ENCODE peak calls at places on chromosomes 6 and 20, in ten cellular contexts. One of them, this sample, is unnamed.

GRCh38 chr6:123716506-123716905 is 79.8 kb upstream of the TRDN start:
- DNase-seq in uterus: no peak
- DNase-seq in lower leg skin: no peak
- DNase-seq in Peyer's patch: no peak
- DNase-seq in A549: peak; percentile 1
- DNase-seq in ovary: no peak
- DNase-seq in HepG2: no peak
- DNase-seq in adrenal gland: no peak
- DNase-seq in right lobe of liver: no peak
- DNase-seq in erythroblast: no peak
- DNase-seq in this sample: no peak

GRCh38 chr6:128599036-128599435 is 78.6 kb upstream of the PTPRK start:
- DNase-seq in Peyer's patch: no peak
- DNase-seq in erythroblast: no peak
- DNase-seq in uterus: no peak
- DNase-seq in ovary: no peak
- DNase-seq in lower leg skin: no peak
- DNase-seq in HepG2: no peak
- DNase-seq in A549: no peak
- DNase-seq in right lobe of liver: no peak
- DNase-seq in adrenal gland: no peak
- DNase-seq in this sample: no peak

GRCh38 chr6:150641398-150642139 is 41.9 kb downstream of the PLEKHG1 start:
- DNase-seq in erythroblast: no peak
- DNase-seq in ovary: no peak
- DNase-seq in lower leg skin: no peak
- DNase-seq in adrenal gland: no peak
- DNase-seq in A549: no peak
- DNase-seq in right lobe of liver: no peak
- DNase-seq in uterus: no peak
- DNase-seq in HepG2: no peak
- DNase-seq in Peyer's patch: no peak
- DNase-seq in this sample: no peak

GRCh38 chr20:24148372-24148771 is 159.8 kb upstream of the GGTLC1 start:
- DNase-seq in lower leg skin: peak; percentile 71
- DNase-seq in ovary: no peak
- DNase-seq in adrenal gland: no peak
- DNase-seq in erythroblast: no peak
- DNase-seq in A549: no peak
- DNase-seq in HepG2: no peak
- DNase-seq in Peyer's patch: peak; percentile 20
- DNase-seq in uterus: no peak
- DNase-seq in right lobe of liver: no peak
- DNase-seq in this sample: no peak

GRCh38 chr20:37202267-37202943 is 23.1 kb upstream of the MROH8 start:
- DNase-seq in adrenal gland: peak; percentile 49
- DNase-seq in A549: peak; percentile 72
- DNase-seq in uterus: peak; percentile 59
- DNase-seq in ovary: no peak
- DNase-seq in HepG2: peak; percentile 81
- DNase-seq in right lobe of liver: no peak
- DNase-seq in erythroblast: peak; percentile 69
- DNase-seq in lower leg skin: peak; percentile 89
- DNase-seq in Peyer's patch: no peak
- DNase-seq in this sample: peak; percentile 35

GRCh38 chr6:105993769-105994521 is 92.2 kb upstream of the PRDM1 start:
- DNase-seq in erythroblast: peak; percentile 69
- DNase-seq in A549: no peak
- DNase-seq in adrenal gland: no peak
- DNase-seq in uterus: peak; percentile 21
- DNase-seq in Peyer's patch: peak; percentile 48
- DNase-seq in right lobe of liver: peak; percentile 51
- DNase-seq in HepG2: no peak
- DNase-seq in lower leg skin: peak; percentile 87
- DNase-seq in ovary: peak; percentile 50
- DNase-seq in this sample: no peak

GRCh38 chr6:124002377-124003081 is 198.9 kb downstream of the NKAIN2 start:
- DNase-seq in adrenal gland: no peak
- DNase-seq in erythroblast: no peak
- DNase-seq in lower leg skin: no peak
- DNase-seq in right lobe of liver: no peak
- DNase-seq in ovary: no peak
- DNase-seq in Peyer's patch: no peak
- DNase-seq in uterus: no peak
- DNase-seq in HepG2: no peak
- DNase-seq in A549: no peak
- DNase-seq in this sample: no peak

GRCh38 chr6:30317913-30318589 is 8.7 kb upstream of the TRIM39 start:
- DNase-seq in HepG2: no peak
- DNase-seq in uterus: no peak
- DNase-seq in erythroblast: no peak
- DNase-seq in Peyer's patch: no peak
- DNase-seq in lower leg skin: no peak
- DNase-seq in A549: no peak
- DNase-seq in ovary: no peak
- DNase-seq in adrenal gland: no peak
- DNase-seq in right lobe of liver: no peak
- DNase-seq in this sample: no peak

GRCh38 chr6:36547646-36548400 is 544 bp upstream of the STK38 start:
- DNase-seq in erythroblast: no peak
- DNase-seq in right lobe of liver: no peak
- DNase-seq in adrenal gland: no peak
- DNase-seq in Peyer's patch: no peak
- DNase-seq in HepG2: no peak
- DNase-seq in ovary: no peak
- DNase-seq in uterus: no peak
- DNase-seq in lower leg skin: no peak
- DNase-seq in A549: no peak
- DNase-seq in this sample: no peak

GRCh38 chr6:24646771-24647170 is 780 bp upstream of the KIAA0319 start:
- DNase-seq in lower leg skin: no peak
- DNase-seq in erythroblast: peak; percentile 24
- DNase-seq in Peyer's patch: no peak
- DNase-seq in A549: peak; percentile 39
- DNase-seq in HepG2: no peak
- DNase-seq in adrenal gland: no peak
- DNase-seq in uterus: no peak
- DNase-seq in right lobe of liver: no peak
- DNase-seq in ovary: no peak
- DNase-seq in this sample: no peak

GRCh38 chr20:10603378-10603777 is 70.4 kb downstream of the JAG1 start:
- DNase-seq in HepG2: no peak
- DNase-seq in right lobe of liver: no peak
- DNase-seq in lower leg skin: no peak
- DNase-seq in ovary: no peak
- DNase-seq in adrenal gland: no peak
- DNase-seq in erythroblast: no peak
- DNase-seq in uterus: no peak
- DNase-seq in A549: no peak
- DNase-seq in Peyer's patch: no peak
- DNase-seq in this sample: no peak

GRCh38 chr6:104484191-104484590 is 375.5 kb downstream of the HACE1 start:
- DNase-seq in A549: no peak
- DNase-seq in Peyer's patch: no peak
- DNase-seq in right lobe of liver: no peak
- DNase-seq in lower leg skin: no peak
- DNase-seq in erythroblast: no peak
- DNase-seq in uterus: no peak
- DNase-seq in adrenal gland: no peak
- DNase-seq in HepG2: no peak
- DNase-seq in ovary: no peak
- DNase-seq in this sample: no peak

GRCh38 chr6:21135484-21136005 is 458.0 kb upstream of the SOX4 start:
- DNase-seq in lower leg skin: no peak
- DNase-seq in ovary: no peak
- DNase-seq in HepG2: no peak
- DNase-seq in uterus: no peak
- DNase-seq in Peyer's patch: no peak
- DNase-seq in right lobe of liver: no peak
- DNase-seq in A549: no peak
- DNase-seq in adrenal gland: no peak
- DNase-seq in erythroblast: no peak
- DNase-seq in this sample: no peak

GRCh38 chr20:56925696-56926101 is 296.6 kb downstream of the TFAP2C start:
- DNase-seq in adrenal gland: no peak
- DNase-seq in Peyer's patch: no peak
- DNase-seq in right lobe of liver: no peak
- DNase-seq in erythroblast: no peak
- DNase-seq in HepG2: no peak
- DNase-seq in lower leg skin: no peak
- DNase-seq in A549: no peak
- DNase-seq in ovary: no peak
- DNase-seq in uterus: no peak
- DNase-seq in this sample: no peak

GRCh38 chr6:170344631-170345576 is 38.3 kb downstream of the FAM120B start:
- DNase-seq in A549: peak; percentile 73
- DNase-seq in Peyer's patch: no peak
- DNase-seq in right lobe of liver: no peak
- DNase-seq in uterus: no peak
- DNase-seq in ovary: no peak
- DNase-seq in adrenal gland: peak; percentile 67
- DNase-seq in lower leg skin: no peak
- DNase-seq in erythroblast: no peak
- DNase-seq in HepG2: peak; percentile 55
- DNase-seq in this sample: peak; percentile 54

DNA sequence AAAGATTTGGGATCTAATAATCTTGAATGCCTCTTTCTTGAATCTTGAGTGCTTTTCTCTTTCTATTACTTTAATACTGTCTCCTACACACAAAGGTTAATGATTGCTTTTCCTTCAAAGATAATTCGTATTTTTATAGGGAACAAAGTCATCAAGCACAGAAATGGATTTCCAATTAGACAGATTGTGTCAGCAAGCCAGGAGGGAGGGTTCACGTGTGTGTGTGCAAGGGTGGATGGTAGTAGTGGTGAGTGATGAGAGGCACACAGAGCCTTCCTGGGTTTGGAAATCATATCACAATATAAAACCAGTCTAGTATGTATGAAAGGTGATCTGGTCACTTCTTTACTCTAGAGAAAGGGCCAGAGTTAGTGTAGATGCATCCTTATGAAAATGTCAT is 51.2 kb upstream of the NEDD9 start:
- DNase-seq in A549: no peak
- DNase-seq in right lobe of liver: no peak
- DNase-seq in erythroblast: no peak
- DNase-seq in ovary: no peak
- DNase-seq in HepG2: no peak
- DNase-seq in adrenal gland: no peak
- DNase-seq in Peyer's patch: no peak
- DNase-seq in uterus: no peak
- DNase-seq in lower leg skin: no peak
- DNase-seq in this sample: no peak
- TF ChIP-seq POLR2A in A549: no peak
- TF ChIP-seq POLR2A in right lobe of liver: no peak
- TF ChIP-seq POLR2A in erythroblast: no peak
- TF ChIP-seq POLR2A in ovary: no peak
- TF ChIP-seq POLR2A in HepG2: no peak
- TF ChIP-seq POLR2A in adrenal gland: no peak
- TF ChIP-seq POLR2A in Peyer's patch: no peak
- TF ChIP-seq POLR2A in uterus: no peak
- TF ChIP-seq POLR2A in lower leg skin: no peak
- TF ChIP-seq POLR2A in this sample: no peak

GRCh38 chr20:63627129-63627699 is 313 bp upstream of the GMEB2 start:
- DNase-seq in HepG2: peak; percentile 93
- DNase-seq in Peyer's patch: peak; percentile 93
- DNase-seq in A549: peak; percentile 97
- DNase-seq in lower leg skin: peak; percentile 99
- DNase-seq in uterus: peak; percentile 95
- DNase-seq in ovary: peak; percentile 97
- DNase-seq in right lobe of liver: peak; percentile 95
- DNase-seq in erythroblast: peak; percentile 98
- DNase-seq in adrenal gland: peak; percentile 94
- DNase-seq in this sample: peak; percentile 87

GRCh38 chr20:63627700-63628245 is 872 bp upstream of the GMEB2 start:
- DNase-seq in ovary: peak; percentile 63
- DNase-seq in uterus: no peak
- DNase-seq in adrenal gland: peak; percentile 28
- DNase-seq in Peyer's patch: no peak
- DNase-seq in A549: no peak
- DNase-seq in right lobe of liver: no peak
- DNase-seq in HepG2: no peak
- DNase-seq in erythroblast: no peak
- DNase-seq in lower leg skin: no peak
- DNase-seq in this sample: no peak

GRCh38 chr20:63625771-63626423 is 1.0 kb downstream of the GMEB2 start:
- DNase-seq in right lobe of liver: no peak
- DNase-seq in ovary: peak; percentile 65
- DNase-seq in uterus: peak; percentile 36
- DNase-seq in lower leg skin: no peak
- DNase-seq in HepG2: peak; percentile 57
- DNase-seq in erythroblast: peak; percentile 62
- DNase-seq in A549: peak; percentile 24
- DNase-seq in adrenal gland: peak; percentile 47
- DNase-seq in Peyer's patch: no peak
- DNase-seq in this sample: no peak

GRCh38 chr20:63628246-63628975 is 1.5 kb upstream of the GMEB2 start:
- DNase-seq in ovary: peak; percentile 82
- DNase-seq in HepG2: peak; percentile 88
- DNase-seq in erythroblast: peak; percentile 84
- DNase-seq in lower leg skin: no peak
- DNase-seq in right lobe of liver: peak; percentile 72
- DNase-seq in Peyer's patch: peak; percentile 48
- DNase-seq in adrenal gland: peak; percentile 66
- DNase-seq in uterus: peak; percentile 71
- DNase-seq in A549: peak; percentile 92
- DNase-seq in this sample: peak; percentile 75

GRCh38 chr20:63626424-63627128 is at the start of gene GMEB2:
- DNase-seq in erythroblast: peak; percentile 93
- DNase-seq in Peyer's patch: peak; percentile 61
- DNase-seq in A549: no peak
- DNase-seq in HepG2: peak; percentile 69
- DNase-seq in ovary: peak; percentile 86
- DNase-seq in right lobe of liver: peak; percentile 81
- DNase-seq in lower leg skin: peak; percentile 94
- DNase-seq in uterus: peak; percentile 78
- DNase-seq in adrenal gland: peak; percentile 70
- DNase-seq in this sample: peak; percentile 21
- TF ChIP-seq POLR2A in erythroblast: no peak
- TF ChIP-seq POLR2A in Peyer's patch: peak; percentile 34
- TF ChIP-seq POLR2A in A549: peak; percentile 69
- TF ChIP-seq POLR2A in HepG2: peak; percentile 44
- TF ChIP-seq POLR2A in ovary: peak; percentile 46
- TF ChIP-seq POLR2A in right lobe of liver: no peak
- TF ChIP-seq POLR2A in lower leg skin: no peak
- TF ChIP-seq POLR2A in uterus: peak; percentile 75
- TF ChIP-seq POLR2A in adrenal gland: peak; percentile 51
- TF ChIP-seq POLR2A in this sample: peak; percentile 32

GRCh38 chr6:31725502-31726350 is 2.6 kb downstream of the MPIG6B start:
- DNase-seq in Peyer's patch: no peak
- DNase-seq in right lobe of liver: no peak
- DNase-seq in lower leg skin: no peak
- DNase-seq in uterus: no peak
- DNase-seq in adrenal gland: no peak
- DNase-seq in A549: no peak
- DNase-seq in HepG2: no peak
- DNase-seq in ovary: no peak
- DNase-seq in erythroblast: peak; percentile 34
- DNase-seq in this sample: no peak
- TF ChIP-seq POLR2A in Peyer's patch: no peak
- TF ChIP-seq POLR2A in right lobe of liver: no peak
- TF ChIP-seq POLR2A in lower leg skin: no peak
- TF ChIP-seq POLR2A in uterus: no peak
- TF ChIP-seq POLR2A in adrenal gland: no peak
- TF ChIP-seq POLR2A in A549: no peak
- TF ChIP-seq POLR2A in HepG2: no peak
- TF ChIP-seq POLR2A in ovary: no peak
- TF ChIP-seq POLR2A in erythroblast: no peak
- TF ChIP-seq POLR2A in this sample: no peak

GRCh38 chr6:42279966-42280629 is 62.4 kb upstream of the MRPS10 start:
- DNase-seq in erythroblast: no peak
- DNase-seq in HepG2: no peak
- DNase-seq in A549: no peak
- DNase-seq in uterus: peak; percentile 60
- DNase-seq in right lobe of liver: no peak
- DNase-seq in lower leg skin: peak; percentile 80
- DNase-seq in ovary: peak; percentile 61
- DNase-seq in adrenal gland: peak; percentile 31
- DNase-seq in Peyer's patch: no peak
- DNase-seq in this sample: no peak
- TF ChIP-seq POLR2A in erythroblast: no peak
- TF ChIP-seq POLR2A in HepG2: no peak
- TF ChIP-seq POLR2A in A549: no peak
- TF ChIP-seq POLR2A in uterus: no peak
- TF ChIP-seq POLR2A in right lobe of liver: no peak
- TF ChIP-seq POLR2A in lower leg skin: no peak
- TF ChIP-seq POLR2A in ovary: no peak
- TF ChIP-seq POLR2A in adrenal gland: no peak
- TF ChIP-seq POLR2A in Peyer's patch: no peak
- TF ChIP-seq POLR2A in this sample: no peak

This sample was measured in HCT116.